ENCODE peak calls at places on chromosomes 13 and 19, in four cellular contexts. One of them, this sample, is unnamed. For H3K27me3, the result is how much of the 10 kb centered on the place peaks cover.

GRCh38 chr19:33394006-33394722 is 20.7 kb downstream of the CEBPG start:
- DNase-seq in neuronal stem cell: no peak
- DNase-seq in osteoblast: peak
- DNase-seq in body of pancreas: no peak
- DNase-seq in this sample: peak

GRCh38 chr13:29362849-29363604 is 232.5 kb downstream of the SLC7A1 start:
- DNase-seq in neuronal stem cell: peak
- DNase-seq in osteoblast: peak
- DNase-seq in body of pancreas: peak
- DNase-seq in this sample: peak

GRCh38 chr19:17841810-17842662 is 5.7 kb downstream of the JAK3 start:
- DNase-seq in neuronal stem cell: peak
- DNase-seq in osteoblast: peak
- DNase-seq in body of pancreas: peak
- DNase-seq in this sample: peak

GRCh38 chr13:100707818-100708740 is 33.5 kb upstream of the TMTC4 start:
- DNase-seq in neuronal stem cell: no peak
- DNase-seq in osteoblast: no peak
- DNase-seq in body of pancreas: no peak
- DNase-seq in this sample: no peak

GRCh38 chr13:51230473-51231105 is 8.4 kb downstream of the FAM124A start:
- DNase-seq in neuronal stem cell: no peak
- DNase-seq in osteoblast: peak
- DNase-seq in body of pancreas: peak
- DNase-seq in this sample: peak

GRCh38 chr19:13872695-13873389 is 4.1 kb upstream of the NANOS3 start:
- DNase-seq in neuronal stem cell: peak
- DNase-seq in osteoblast: peak
- DNase-seq in body of pancreas: peak
- DNase-seq in this sample: peak

GRCh38 chr13:32754179-32754578 is 167.9 kb downstream of the PDS5B start:
- DNase-seq in neuronal stem cell: no peak
- DNase-seq in osteoblast: no peak
- DNase-seq in body of pancreas: no peak
- DNase-seq in this sample: no peak

GRCh38 chr13:44816701-44817684 is 172.3 kb downstream of the NUFIP1 start:
- DNase-seq in neuronal stem cell: no peak
- DNase-seq in osteoblast: peak
- DNase-seq in body of pancreas: no peak
- DNase-seq in this sample: no peak

GRCh38 chr19:12668346-12668745 is 1.7 kb downstream of the WDR83 start:
- DNase-seq in neuronal stem cell: no peak
- DNase-seq in osteoblast: peak
- DNase-seq in body of pancreas: no peak
- DNase-seq in this sample: no peak

GRCh38 chr13:80134360-80134759 is 206.6 kb downstream of the SPRY2 start:
- DNase-seq in neuronal stem cell: peak
- DNase-seq in osteoblast: no peak
- DNase-seq in body of pancreas: no peak
- DNase-seq in this sample: no peak

GRCh38 chr19:49142866-49143335 is 12.3 kb downstream of the HRC start:
- DNase-seq in neuronal stem cell: peak
- DNase-seq in osteoblast: peak
- DNase-seq in body of pancreas: peak
- DNase-seq in this sample: peak

GRCh38 chr13:29743229-29743786 is 107.1 kb downstream of the UBL3 start:
- DNase-seq in neuronal stem cell: no peak
- DNase-seq in osteoblast: no peak
- DNase-seq in body of pancreas: peak
- DNase-seq in this sample: no peak

GRCh38 chr19:51904331-51905165 is at the start of gene ZNF649:
- DNase-seq in neuronal stem cell: peak
- DNase-seq in osteoblast: peak
- DNase-seq in body of pancreas: peak
- DNase-seq in this sample: peak

GRCh38 chr19:51901860-51902259 is 3.0 kb downstream of the ZNF649 start:
- DNase-seq in neuronal stem cell: no peak
- DNase-seq in osteoblast: no peak
- DNase-seq in body of pancreas: no peak
- DNase-seq in this sample: no peak

DNA sequence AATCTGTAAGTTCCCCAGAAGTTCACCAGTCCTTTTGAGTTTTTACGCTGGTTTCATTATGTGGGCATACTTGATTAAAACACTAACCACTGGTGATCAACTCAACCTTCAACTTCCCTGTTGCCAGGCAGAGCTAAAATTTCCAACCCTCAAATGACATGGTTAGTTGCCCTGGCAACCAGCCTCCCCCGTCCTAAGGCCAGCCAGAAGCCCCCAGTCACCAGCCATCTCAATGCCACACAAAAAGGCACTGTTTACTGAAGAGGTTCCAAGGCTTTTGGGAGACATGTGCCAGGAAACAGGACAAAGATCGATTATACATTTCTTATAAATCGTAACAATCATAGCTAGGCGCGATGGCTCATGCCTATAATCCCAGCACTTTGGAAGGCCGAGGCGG is 1.6 kb downstream of the ZNF649 start:
- DNase-seq in neuronal stem cell: no peak
- DNase-seq in osteoblast: no peak
- DNase-seq in body of pancreas: no peak
- DNase-seq in this sample: peak
- H3K4me3 ChIP-seq in neuronal stem cell: peak
- H3K4me3 ChIP-seq in osteoblast: no peak
- H3K4me3 ChIP-seq in body of pancreas: no peak
- H3K4me3 ChIP-seq in this sample: peak

DNA sequence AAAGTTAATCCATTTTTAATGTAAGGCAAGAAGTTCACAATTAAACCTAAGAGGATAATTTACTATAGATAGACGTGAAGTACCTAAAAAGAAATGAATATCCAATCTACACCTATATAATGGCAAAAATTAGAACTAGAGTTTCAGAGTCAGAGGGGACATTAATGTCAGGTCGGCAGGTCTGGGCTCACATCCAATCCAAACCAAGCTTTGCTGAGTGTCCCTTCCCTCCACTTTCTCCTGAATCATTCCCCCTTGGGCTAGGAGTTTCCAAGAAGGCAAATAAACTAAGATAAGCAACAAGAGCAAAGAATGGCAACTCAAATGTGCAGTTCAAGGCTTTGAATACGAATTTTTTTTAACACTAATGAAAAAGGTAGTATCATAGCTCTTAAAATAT is 2.9 kb downstream of the FLT3 start:
- DNase-seq in neuronal stem cell: no peak
- DNase-seq in osteoblast: peak
- DNase-seq in body of pancreas: no peak
- DNase-seq in this sample: no peak
- H3K27me3 ChIP-seq in neuronal stem cell: half or more
- H3K27me3 ChIP-seq in osteoblast: half or more
- H3K27me3 ChIP-seq in body of pancreas: under half
- H3K27me3 ChIP-seq in this sample: under half

GRCh38 chr19:50500060-50500752 is 10.8 kb downstream of the JOSD2 start:
- DNase-seq in neuronal stem cell: no peak
- DNase-seq in osteoblast: no peak
- DNase-seq in body of pancreas: no peak
- DNase-seq in this sample: peak
- H3K4me3 ChIP-seq in neuronal stem cell: no peak
- H3K4me3 ChIP-seq in osteoblast: no peak
- H3K4me3 ChIP-seq in body of pancreas: no peak
- H3K4me3 ChIP-seq in this sample: peak

GRCh38 chr19:8682472-8682871 is 16.1 kb downstream of the ACTL9 start:
- DNase-seq in neuronal stem cell: no peak
- DNase-seq in osteoblast: no peak
- DNase-seq in body of pancreas: no peak
- DNase-seq in this sample: no peak
- H3K27me3 ChIP-seq in neuronal stem cell: under half
- H3K27me3 ChIP-seq in osteoblast: under half
- H3K27me3 ChIP-seq in body of pancreas: under half
- H3K27me3 ChIP-seq in this sample: under half

GRCh38 chr13:48410199-48410598 is 2.7 kb downstream of the LPAR6 start:
- DNase-seq in neuronal stem cell: no peak
- DNase-seq in osteoblast: no peak
- DNase-seq in body of pancreas: no peak
- DNase-seq in this sample: no peak
- H3K4me3 ChIP-seq in neuronal stem cell: peak
- H3K4me3 ChIP-seq in osteoblast: peak
- H3K4me3 ChIP-seq in body of pancreas: no peak
- H3K4me3 ChIP-seq in this sample: no peak

DNA sequence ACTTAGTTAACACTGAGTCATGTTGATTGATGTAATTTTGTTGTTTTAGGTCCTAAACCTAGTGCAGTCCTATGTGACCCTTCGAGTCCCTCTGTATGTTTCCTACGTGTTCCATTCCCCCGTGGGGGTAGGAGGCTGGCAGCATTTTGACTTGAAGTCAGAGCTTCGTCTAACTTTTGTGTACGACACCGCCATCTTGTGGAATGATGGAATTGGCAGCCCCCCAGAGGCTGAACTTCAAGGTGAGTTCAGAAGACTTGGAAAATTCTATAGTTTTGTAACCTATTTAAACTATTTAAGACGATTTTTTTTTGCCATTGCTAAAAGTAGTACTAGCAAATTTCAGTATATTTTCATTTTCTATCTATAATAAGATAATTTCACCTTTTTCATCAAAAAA is 117.9 kb downstream of the STOML3 start:
- DNase-seq in neuronal stem cell: peak
- DNase-seq in osteoblast: no peak
- DNase-seq in body of pancreas: peak
- DNase-seq in this sample: peak
- H3K27me3 ChIP-seq in neuronal stem cell: under half
- H3K27me3 ChIP-seq in osteoblast: under half
- H3K27me3 ChIP-seq in body of pancreas: under half
- H3K27me3 ChIP-seq in this sample: under half

GRCh38 chr19:7199613-7200533 is 94.3 kb downstream of the INSR start:
- DNase-seq in neuronal stem cell: no peak
- DNase-seq in osteoblast: peak
- DNase-seq in body of pancreas: peak
- DNase-seq in this sample: no peak

GRCh38 chr19:7203317-7203716 is 90.9 kb downstream of the INSR start:
- DNase-seq in neuronal stem cell: no peak
- DNase-seq in osteoblast: no peak
- DNase-seq in body of pancreas: no peak
- DNase-seq in this sample: no peak

GRCh38 chr19:7197760-7198696 is 96.2 kb downstream of the INSR start:
- DNase-seq in neuronal stem cell: peak
- DNase-seq in osteoblast: peak
- DNase-seq in body of pancreas: peak
- DNase-seq in this sample: peak

GRCh38 chr19:7200739-7201138 is 93.5 kb downstream of the INSR start:
- DNase-seq in neuronal stem cell: no peak
- DNase-seq in osteoblast: no peak
- DNase-seq in body of pancreas: no peak
- DNase-seq in this sample: no peak

GRCh38 chr19:7202888-7203287 is 91.3 kb downstream of the INSR start:
- DNase-seq in neuronal stem cell: no peak
- DNase-seq in osteoblast: peak
- DNase-seq in body of pancreas: no peak
- DNase-seq in this sample: no peak
- H3K4me3 ChIP-seq in neuronal stem cell: no peak
- H3K4me3 ChIP-seq in osteoblast: no peak
- H3K4me3 ChIP-seq in body of pancreas: no peak
- H3K4me3 ChIP-seq in this sample: no peak

DNA sequence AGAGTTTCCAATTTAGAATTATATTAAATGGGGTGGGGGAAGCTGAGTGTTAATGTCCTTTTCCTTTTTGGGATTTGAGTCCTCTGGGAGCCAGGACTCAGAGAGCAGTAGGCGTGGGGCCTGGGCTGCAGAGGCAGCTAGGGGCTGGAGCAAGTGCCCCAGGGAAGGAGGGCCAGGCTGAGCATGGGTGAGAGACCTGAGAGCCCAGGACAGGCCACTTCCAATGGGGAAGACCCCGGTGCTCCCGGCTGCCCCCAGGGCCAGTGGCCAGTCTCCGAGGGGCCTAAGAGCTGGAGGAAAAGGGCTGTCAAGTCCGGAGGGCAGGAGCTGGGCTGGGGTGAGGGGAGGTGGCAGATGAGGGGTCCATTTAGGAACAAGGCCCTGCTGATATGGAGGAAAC is 371.5 kb downstream of the ZNF536 start:
- DNase-seq in neuronal stem cell: no peak
- DNase-seq in osteoblast: no peak
- DNase-seq in body of pancreas: no peak
- DNase-seq in this sample: no peak
- H3K27me3 ChIP-seq in neuronal stem cell: under half
- H3K27me3 ChIP-seq in osteoblast: under half
- H3K27me3 ChIP-seq in body of pancreas: under half
- H3K27me3 ChIP-seq in this sample: under half

DNA sequence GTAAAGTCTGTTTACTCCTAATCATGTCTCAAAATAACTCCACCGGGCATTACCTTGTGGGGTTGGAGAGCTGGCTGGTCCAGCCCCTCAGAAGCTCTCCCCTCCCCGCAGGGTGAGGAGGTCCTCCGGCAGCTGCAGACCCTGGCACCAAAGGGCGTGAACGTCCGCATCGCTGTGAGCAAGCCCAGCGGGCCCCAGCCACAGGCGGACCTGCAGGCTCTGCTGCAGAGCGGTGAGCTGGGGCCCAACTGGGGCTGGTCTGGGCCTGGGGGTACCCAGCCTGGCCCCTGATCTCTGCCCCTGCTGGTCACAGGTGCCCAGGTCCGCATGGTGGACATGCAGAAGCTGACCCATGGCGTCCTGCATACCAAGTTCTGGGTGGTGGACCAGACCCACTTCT is 20.2 kb downstream of the HIPK4 start:
- DNase-seq in neuronal stem cell: no peak
- DNase-seq in osteoblast: peak
- DNase-seq in body of pancreas: no peak
- DNase-seq in this sample: no peak
- H3K4me3 ChIP-seq in neuronal stem cell: no peak
- H3K4me3 ChIP-seq in osteoblast: no peak
- H3K4me3 ChIP-seq in body of pancreas: no peak
- H3K4me3 ChIP-seq in this sample: no peak

GRCh38 chr13:27975579-27976361 is 6.7 kb upstream of the CDX2 start:
- DNase-seq in neuronal stem cell: no peak
- DNase-seq in osteoblast: peak
- DNase-seq in body of pancreas: no peak
- DNase-seq in this sample: peak
- H3K27me3 ChIP-seq in neuronal stem cell: half or more
- H3K27me3 ChIP-seq in osteoblast: half or more
- H3K27me3 ChIP-seq in body of pancreas: under half
- H3K27me3 ChIP-seq in this sample: half or more

This sample was measured in H7.